ENCODE peak calls at places on chromosomes 7 and 10, in six cellular contexts. A, N, L, C, J and Q are unnamed samples.

GRCh38 chr7:156929789-156930539 is 19.5 kb upstream of the NOM1 start:
- DNase-seq in A (no peak), N (no peak), L (no peak), C (no peak), J (no peak), Q (no peak)

GRCh38 chr10:42990016-42990720 is 86.7 kb upstream of the RET start:
- DNase-seq in A (no peak), N (no peak), L (no peak), C (no peak), J (no peak), Q (no peak)

GRCh38 chr7:42527004-42527403 is 290.0 kb upstream of the GLI3 start:
- DNase-seq in A (no peak), N (no peak), L (no peak), C (no peak), J (no peak), Q (no peak)

GRCh38 chr7:111987115-111987826 is 218.9 kb downstream of the DOCK4 start:
- DNase-seq in A (peak), N (peak), L (peak), C (no peak), J (no peak), Q (no peak)

GRCh38 chr10:105150486-105150885 is 509.4 kb downstream of the SORCS3 start:
- DNase-seq in A (no peak), N (no peak), L (peak), C (no peak), J (no peak), Q (no peak)

GRCh38 chr10:4141471-4141870 is 356.5 kb upstream of the KLF6 start:
- DNase-seq in A (no peak), N (peak), L (peak), C (no peak), J (no peak), Q (no peak)

GRCh38 chr10:21399392-21400015 is 126.0 kb downstream of the SKIDA1 start:
- DNase-seq in A (peak), N (peak), L (peak), C (no peak), J (no peak), Q (no peak)

GRCh38 chr7:36735172-36735571 is 10.9 kb upstream of the AOAH start:
- DNase-seq in A (peak), N (peak), L (no peak), C (no peak), J (no peak), Q (no peak)

GRCh38 chr7:133853706-133854276 is 273.3 kb upstream of the LRGUK start:
- DNase-seq in A (peak), N (peak), L (peak), C (peak), J (no peak), Q (peak)